ENCODE peak calls at places on chromosomes 13 and 19, in ten cellular contexts. One of them, this sample, is unnamed.

GRCh38 chr19:39409886-39410619 is 2.4 kb upstream of the PLEKHG2 start:
- DNase-seq in right cardiac atrium: peak
- DNase-seq in Right ventricle myocardium superior: peak
- DNase-seq in coronary artery: peak
- DNase-seq in EH: peak
- DNase-seq in hypothalamus: peak
- DNase-seq in stimulated activated CD8-positive, alpha-beta memory T cell treated with anti-CD3 and anti-CD28 coated beads, Interleukin-12 subunit alpha, Interleukin-12 subunit beta, amount 100 ng/mL, for 1 hour: peak
- DNase-seq in activated CD4-positive, alpha-beta memory T cell treated with anti-CD3 and anti-CD28 coated beads, Interleukin-2, amount 10 ng/mL, durations not matched to agents 7 days and 5 days: peak
- DNase-seq in lower leg skin: peak
- DNase-seq in posterior vena cava: peak
- DNase-seq in this sample: peak

GRCh38 chr19:45469835-45470146 is 2.0 kb downstream of the FOSB start:
- DNase-seq in coronary artery: no peak
- DNase-seq in posterior vena cava: no peak
- DNase-seq in EH: peak
- DNase-seq in hypothalamus: no peak
- DNase-seq in stimulated activated CD8-positive, alpha-beta memory T cell treated with anti-CD3 and anti-CD28 coated beads, Interleukin-12 subunit alpha, Interleukin-12 subunit beta, amount 100 ng/mL, for 1 hour: no peak
- DNase-seq in activated CD4-positive, alpha-beta memory T cell treated with anti-CD3 and anti-CD28 coated beads, Interleukin-2, amount 10 ng/mL, durations not matched to agents 7 days and 5 days: no peak
- DNase-seq in Right ventricle myocardium superior: no peak
- DNase-seq in lower leg skin: no peak
- DNase-seq in right cardiac atrium: no peak
- DNase-seq in this sample: peak

GRCh38 chr13:86591862-86592261 is 792.6 kb upstream of the SLITRK6 start:
- DNase-seq in coronary artery: no peak
- DNase-seq in stimulated activated CD8-positive, alpha-beta memory T cell treated with anti-CD3 and anti-CD28 coated beads, Interleukin-12 subunit alpha, Interleukin-12 subunit beta, amount 100 ng/mL, for 1 hour: no peak
- DNase-seq in Right ventricle myocardium superior: no peak
- DNase-seq in lower leg skin: no peak
- DNase-seq in EH: no peak
- DNase-seq in activated CD4-positive, alpha-beta memory T cell treated with anti-CD3 and anti-CD28 coated beads, Interleukin-2, amount 10 ng/mL, durations not matched to agents 7 days and 5 days: no peak
- DNase-seq in hypothalamus: no peak
- DNase-seq in posterior vena cava: no peak
- DNase-seq in right cardiac atrium: no peak
- DNase-seq in this sample: no peak

GRCh38 chr19:36916991-36917390 is 859 bp downstream of the ZNF568 start:
- DNase-seq in right cardiac atrium: peak
- DNase-seq in stimulated activated CD8-positive, alpha-beta memory T cell treated with anti-CD3 and anti-CD28 coated beads, Interleukin-12 subunit alpha, Interleukin-12 subunit beta, amount 100 ng/mL, for 1 hour: no peak
- DNase-seq in EH: peak
- DNase-seq in posterior vena cava: no peak
- DNase-seq in hypothalamus: no peak
- DNase-seq in coronary artery: no peak
- DNase-seq in lower leg skin: no peak
- DNase-seq in Right ventricle myocardium superior: no peak
- DNase-seq in activated CD4-positive, alpha-beta memory T cell treated with anti-CD3 and anti-CD28 coated beads, Interleukin-2, amount 10 ng/mL, durations not matched to agents 7 days and 5 days: no peak
- DNase-seq in this sample: peak

GRCh38 chr19:343941-344624 is 513 bp downstream of the MIER2 start:
- DNase-seq in right cardiac atrium: peak
- DNase-seq in stimulated activated CD8-positive, alpha-beta memory T cell treated with anti-CD3 and anti-CD28 coated beads, Interleukin-12 subunit alpha, Interleukin-12 subunit beta, amount 100 ng/mL, for 1 hour: peak
- DNase-seq in hypothalamus: no peak
- DNase-seq in posterior vena cava: peak
- DNase-seq in lower leg skin: no peak
- DNase-seq in coronary artery: no peak
- DNase-seq in activated CD4-positive, alpha-beta memory T cell treated with anti-CD3 and anti-CD28 coated beads, Interleukin-2, amount 10 ng/mL, durations not matched to agents 7 days and 5 days: peak
- DNase-seq in EH: peak
- DNase-seq in Right ventricle myocardium superior: peak
- DNase-seq in this sample: peak

GRCh38 chr13:50887153-50887552 is 22.4 kb upstream of the RNASEH2B start:
- DNase-seq in right cardiac atrium: no peak
- DNase-seq in EH: no peak
- DNase-seq in stimulated activated CD8-positive, alpha-beta memory T cell treated with anti-CD3 and anti-CD28 coated beads, Interleukin-12 subunit alpha, Interleukin-12 subunit beta, amount 100 ng/mL, for 1 hour: no peak
- DNase-seq in Right ventricle myocardium superior: no peak
- DNase-seq in activated CD4-positive, alpha-beta memory T cell treated with anti-CD3 and anti-CD28 coated beads, Interleukin-2, amount 10 ng/mL, durations not matched to agents 7 days and 5 days: no peak
- DNase-seq in lower leg skin: no peak
- DNase-seq in hypothalamus: no peak
- DNase-seq in coronary artery: no peak
- DNase-seq in posterior vena cava: no peak
- DNase-seq in this sample: no peak

GRCh38 chr13:47114030-47114429 is 217.2 kb upstream of the HTR2A start:
- DNase-seq in lower leg skin: no peak
- DNase-seq in Right ventricle myocardium superior: no peak
- DNase-seq in posterior vena cava: no peak
- DNase-seq in coronary artery: no peak
- DNase-seq in EH: peak
- DNase-seq in hypothalamus: no peak
- DNase-seq in activated CD4-positive, alpha-beta memory T cell treated with anti-CD3 and anti-CD28 coated beads, Interleukin-2, amount 10 ng/mL, durations not matched to agents 7 days and 5 days: no peak
- DNase-seq in right cardiac atrium: no peak
- DNase-seq in stimulated activated CD8-positive, alpha-beta memory T cell treated with anti-CD3 and anti-CD28 coated beads, Interleukin-12 subunit alpha, Interleukin-12 subunit beta, amount 100 ng/mL, for 1 hour: no peak
- DNase-seq in this sample: no peak

GRCh38 chr19:47095707-47096704 is 17.6 kb downstream of the ZC3H4 start:
- DNase-seq in hypothalamus: no peak
- DNase-seq in activated CD4-positive, alpha-beta memory T cell treated with anti-CD3 and anti-CD28 coated beads, Interleukin-2, amount 10 ng/mL, durations not matched to agents 7 days and 5 days: peak
- DNase-seq in EH: peak
- DNase-seq in lower leg skin: peak
- DNase-seq in right cardiac atrium: peak
- DNase-seq in coronary artery: no peak
- DNase-seq in stimulated activated CD8-positive, alpha-beta memory T cell treated with anti-CD3 and anti-CD28 coated beads, Interleukin-12 subunit alpha, Interleukin-12 subunit beta, amount 100 ng/mL, for 1 hour: no peak
- DNase-seq in posterior vena cava: no peak
- DNase-seq in Right ventricle myocardium superior: peak
- DNase-seq in this sample: no peak

GRCh38 chr19:9156304-9156703 is 16.1 kb downstream of the ZNF317 start:
- DNase-seq in hypothalamus: no peak
- DNase-seq in stimulated activated CD8-positive, alpha-beta memory T cell treated with anti-CD3 and anti-CD28 coated beads, Interleukin-12 subunit alpha, Interleukin-12 subunit beta, amount 100 ng/mL, for 1 hour: no peak
- DNase-seq in coronary artery: no peak
- DNase-seq in activated CD4-positive, alpha-beta memory T cell treated with anti-CD3 and anti-CD28 coated beads, Interleukin-2, amount 10 ng/mL, durations not matched to agents 7 days and 5 days: no peak
- DNase-seq in EH: no peak
- DNase-seq in lower leg skin: no peak
- DNase-seq in posterior vena cava: no peak
- DNase-seq in Right ventricle myocardium superior: no peak
- DNase-seq in right cardiac atrium: no peak
- DNase-seq in this sample: no peak

GRCh38 chr13:61900033-61900432 is 484.4 kb upstream of the PCDH20 start:
- DNase-seq in lower leg skin: no peak
- DNase-seq in stimulated activated CD8-positive, alpha-beta memory T cell treated with anti-CD3 and anti-CD28 coated beads, Interleukin-12 subunit alpha, Interleukin-12 subunit beta, amount 100 ng/mL, for 1 hour: no peak
- DNase-seq in right cardiac atrium: no peak
- DNase-seq in posterior vena cava: no peak
- DNase-seq in EH: no peak
- DNase-seq in hypothalamus: no peak
- DNase-seq in coronary artery: no peak
- DNase-seq in activated CD4-positive, alpha-beta memory T cell treated with anti-CD3 and anti-CD28 coated beads, Interleukin-2, amount 10 ng/mL, durations not matched to agents 7 days and 5 days: no peak
- DNase-seq in Right ventricle myocardium superior: no peak
- DNase-seq in this sample: no peak

GRCh38 chr19:5590865-5591154 is 23.1 kb upstream of the TINCR start:
- DNase-seq in right cardiac atrium: no peak
- DNase-seq in stimulated activated CD8-positive, alpha-beta memory T cell treated with anti-CD3 and anti-CD28 coated beads, Interleukin-12 subunit alpha, Interleukin-12 subunit beta, amount 100 ng/mL, for 1 hour: no peak
- DNase-seq in activated CD4-positive, alpha-beta memory T cell treated with anti-CD3 and anti-CD28 coated beads, Interleukin-2, amount 10 ng/mL, durations not matched to agents 7 days and 5 days: no peak
- DNase-seq in posterior vena cava: no peak
- DNase-seq in Right ventricle myocardium superior: no peak
- DNase-seq in hypothalamus: no peak
- DNase-seq in EH: no peak
- DNase-seq in coronary artery: no peak
- DNase-seq in lower leg skin: no peak
- DNase-seq in this sample: no peak

GRCh38 chr13:42615691-42616090 is 41.7 kb downstream of the TNFSF11 start:
- DNase-seq in EH: peak
- DNase-seq in hypothalamus: no peak
- DNase-seq in Right ventricle myocardium superior: no peak
- DNase-seq in stimulated activated CD8-positive, alpha-beta memory T cell treated with anti-CD3 and anti-CD28 coated beads, Interleukin-12 subunit alpha, Interleukin-12 subunit beta, amount 100 ng/mL, for 1 hour: no peak
- DNase-seq in activated CD4-positive, alpha-beta memory T cell treated with anti-CD3 and anti-CD28 coated beads, Interleukin-2, amount 10 ng/mL, durations not matched to agents 7 days and 5 days: no peak
- DNase-seq in coronary artery: no peak
- DNase-seq in right cardiac atrium: no peak
- DNase-seq in posterior vena cava: no peak
- DNase-seq in lower leg skin: no peak
- DNase-seq in this sample: no peak

GRCh38 chr13:109790951-109791605 is 4.7 kb upstream of the IRS2 start:
- DNase-seq in Right ventricle myocardium superior: no peak
- DNase-seq in activated CD4-positive, alpha-beta memory T cell treated with anti-CD3 and anti-CD28 coated beads, Interleukin-2, amount 10 ng/mL, durations not matched to agents 7 days and 5 days: peak
- DNase-seq in stimulated activated CD8-positive, alpha-beta memory T cell treated with anti-CD3 and anti-CD28 coated beads, Interleukin-12 subunit alpha, Interleukin-12 subunit beta, amount 100 ng/mL, for 1 hour: no peak
- DNase-seq in posterior vena cava: no peak
- DNase-seq in EH: peak
- DNase-seq in coronary artery: no peak
- DNase-seq in right cardiac atrium: peak
- DNase-seq in lower leg skin: no peak
- DNase-seq in hypothalamus: no peak
- DNase-seq in this sample: peak